ENCODE peak calls at places on chromosomes 13 and 19, in nine cellular contexts. A, Y, K, E, W, O, B, J and U are unnamed samples.

GRCh38 chr13:96089749-96090239 is at the start of gene HS6ST3:
- DNase-seq in K (no peak), W (no peak), A (no peak), E (peak), J (no peak), Y (no peak), B (no peak), O (no peak), U (peak)

GRCh38 chr13:110307697-110308376 is 753 bp downstream of the COL4A2 start:
- DNase-seq in J (no peak), A (no peak), B (no peak), E (no peak), W (peak), Y (peak), O (no peak), K (no peak), U (peak)

GRCh38 chr13:108037348-108037747 is 178.0 kb downstream of the LIG4 start:
- DNase-seq in E (no peak), A (no peak), Y (no peak), J (no peak), W (no peak), K (no peak), B (no peak), O (no peak), U (no peak)

GRCh38 chr13:23833733-23834611 is 55.2 kb downstream of the MIPEP start:
- DNase-seq in K (no peak), E (no peak), W (no peak), J (no peak), Y (no peak), B (no peak), A (no peak), O (no peak), U (no peak)

GRCh38 chr13:53151692-53152421 is 123.2 kb downstream of the OLFM4 start:
- DNase-seq in K (peak), B (no peak), W (no peak), A (no peak), E (peak), J (no peak), O (no peak), Y (peak), U (no peak)

GRCh38 chr13:73720216-73720840 is 413.9 kb downstream of the KLF12 start:
- DNase-seq in B (no peak), A (no peak), K (no peak), W (no peak), O (no peak), E (no peak), J (no peak), Y (no peak), U (no peak)

GRCh38 chr13:98892821-98893220 is 85.0 kb downstream of the DOCK9 start:
- DNase-seq in B (no peak), K (no peak), Y (no peak), A (no peak), J (no peak), W (no peak), E (no peak), O (no peak), U (no peak)

GRCh38 chr19:459724-460511 is 915 bp downstream of the SHC2 start:
- DNase-seq in K (peak), B (peak), E (peak), J (no peak), O (no peak), W (no peak), Y (peak), A (no peak), U (peak)

GRCh38 chr19:662207-662961 is 630 bp downstream of the RNF126 start:
- DNase-seq in E (peak), O (peak), B (no peak), J (no peak), Y (no peak), W (no peak), K (peak), A (no peak), U (peak)

GRCh38 chr13:48979892-48980291 is 4.2 kb downstream of the FNDC3A start:
- DNase-seq in A (no peak), K (no peak), O (no peak), B (no peak), E (no peak), Y (no peak), J (no peak), W (no peak), U (no peak)

GRCh38 chr19:45496349-45496953 is 396 bp downstream of the RTN2 start:
- DNase-seq in J (no peak), E (peak), W (peak), A (no peak), O (no peak), K (peak), B (no peak), Y (no peak), U (no peak)

GRCh38 chr19:13707901-13708300 is 56.4 kb upstream of the MRI1 start:
- DNase-seq in A (no peak), B (no peak), E (no peak), J (no peak), Y (no peak), K (no peak), O (no peak), W (no peak), U (peak)

GRCh38 chr19:2213799-2214198 is 22.3 kb downstream of the PLEKHJ1 start:
- DNase-seq in B (no peak), O (no peak), K (no peak), W (no peak), E (no peak), J (no peak), Y (no peak), A (no peak), U (no peak)

GRCh38 chr13:40158218-40158617 is 502.8 kb downstream of the COG6 start:
- DNase-seq in O (no peak), J (no peak), Y (no peak), A (no peak), W (no peak), K (no peak), B (no peak), E (no peak), U (peak)

GRCh38 chr19:45439569-45440258 is 16.0 kb upstream of the ERCC1 start:
- DNase-seq in W (peak), E (peak), J (peak), K (peak), B (peak), O (peak), Y (peak), A (peak), U (peak)

GRCh38 chr13:33279414-33279813 is 6.1 kb downstream of the STARD13 start:
- DNase-seq in E (no peak), J (no peak), Y (no peak), W (no peak), K (no peak), B (no peak), O (no peak), A (no peak), U (peak)